ENCODE peak calls at places on chromosomes 6 and 20, in six cellular contexts. One of them, this sample, is unnamed. For H3K9me3, the result is how much of the 10 kb centered on the place peaks cover.

GRCh38 chr20:6671829-6672228 is 95.7 kb upstream of the BMP2 start:
- DNase-seq in heart right ventricle: no peak
- DNase-seq in small intestine: no peak
- DNase-seq in iPS DF 6.9: no peak
- DNase-seq in gastrocnemius medialis: no peak
- DNase-seq in cardiac muscle cell: no peak
- DNase-seq in this sample: no peak

GRCh38 chr6:144104898-144105487 is 9.6 kb upstream of the SF3B5 start:
- DNase-seq in cardiac muscle cell: peak
- DNase-seq in gastrocnemius medialis: no peak
- DNase-seq in iPS DF 6.9: no peak
- DNase-seq in heart right ventricle: no peak
- DNase-seq in small intestine: peak
- DNase-seq in this sample: peak

GRCh38 chr6:169792306-169793015 is 41.0 kb downstream of the ERMARD start:
- DNase-seq in cardiac muscle cell: no peak
- DNase-seq in heart right ventricle: no peak
- DNase-seq in gastrocnemius medialis: no peak
- DNase-seq in small intestine: no peak
- DNase-seq in iPS DF 6.9: no peak
- DNase-seq in this sample: peak

GRCh38 chr6:132130530-132131298 is 179.5 kb upstream of the CCN2 start:
- DNase-seq in gastrocnemius medialis: peak
- DNase-seq in iPS DF 6.9: no peak
- DNase-seq in cardiac muscle cell: peak
- DNase-seq in small intestine: no peak
- DNase-seq in heart right ventricle: peak
- DNase-seq in this sample: peak

GRCh38 chr20:57479196-57479595 is 45.7 kb downstream of the CTCFL start:
- DNase-seq in heart right ventricle: no peak
- DNase-seq in gastrocnemius medialis: no peak
- DNase-seq in iPS DF 6.9: no peak
- DNase-seq in cardiac muscle cell: no peak
- DNase-seq in small intestine: no peak
- DNase-seq in this sample: no peak

GRCh38 chr6:168968228-168968627 is 285.4 kb downstream of the THBS2 start:
- DNase-seq in iPS DF 6.9: no peak
- DNase-seq in small intestine: peak
- DNase-seq in heart right ventricle: no peak
- DNase-seq in cardiac muscle cell: peak
- DNase-seq in gastrocnemius medialis: peak
- DNase-seq in this sample: peak

GRCh38 chr20:51272392-51272791 is 249.5 kb upstream of the KCNG1 start:
- DNase-seq in heart right ventricle: no peak
- DNase-seq in gastrocnemius medialis: peak
- DNase-seq in iPS DF 6.9: no peak
- DNase-seq in cardiac muscle cell: peak
- DNase-seq in small intestine: no peak
- DNase-seq in this sample: no peak

GRCh38 chr6:128403618-128404444 is 116.6 kb downstream of the PTPRK start:
- DNase-seq in small intestine: no peak
- DNase-seq in heart right ventricle: no peak
- DNase-seq in iPS DF 6.9: no peak
- DNase-seq in gastrocnemius medialis: no peak
- DNase-seq in cardiac muscle cell: no peak
- DNase-seq in this sample: no peak

GRCh38 chr6:132270745-132271414 is 130.4 kb downstream of the MOXD1 start:
- DNase-seq in heart right ventricle: no peak
- DNase-seq in gastrocnemius medialis: no peak
- DNase-seq in iPS DF 6.9: no peak
- DNase-seq in cardiac muscle cell: no peak
- DNase-seq in small intestine: peak
- DNase-seq in this sample: no peak

GRCh38 chr6:167789358-167789757 is 37.4 kb upstream of the AFDN start:
- DNase-seq in small intestine: no peak
- DNase-seq in iPS DF 6.9: no peak
- DNase-seq in heart right ventricle: no peak
- DNase-seq in cardiac muscle cell: no peak
- DNase-seq in gastrocnemius medialis: no peak
- DNase-seq in this sample: no peak

GRCh38 chr20:47785321-47785899 is at the start of gene SULF2:
- DNase-seq in small intestine: peak
- DNase-seq in iPS DF 6.9: no peak
- DNase-seq in heart right ventricle: peak
- DNase-seq in cardiac muscle cell: peak
- DNase-seq in gastrocnemius medialis: no peak
- DNase-seq in this sample: no peak

GRCh38 chr6:87293526-87293925 is 28.9 kb upstream of the SMIM8 start:
- DNase-seq in cardiac muscle cell: no peak
- DNase-seq in small intestine: no peak
- DNase-seq in gastrocnemius medialis: no peak
- DNase-seq in heart right ventricle: no peak
- DNase-seq in iPS DF 6.9: no peak
- DNase-seq in this sample: no peak

GRCh38 chr6:105484238-105485161 is 81.6 kb upstream of the PREP start:
- DNase-seq in cardiac muscle cell: peak
- DNase-seq in heart right ventricle: no peak
- DNase-seq in iPS DF 6.9: no peak
- DNase-seq in gastrocnemius medialis: no peak
- DNase-seq in small intestine: peak
- DNase-seq in this sample: no peak

GRCh38 chr20:64177787-64178186 is 13.5 kb downstream of the MYT1 start:
- DNase-seq in gastrocnemius medialis: no peak
- DNase-seq in heart right ventricle: no peak
- DNase-seq in small intestine: no peak
- DNase-seq in cardiac muscle cell: no peak
- DNase-seq in iPS DF 6.9: no peak
- DNase-seq in this sample: no peak

GRCh38 chr6:156919370-156919769 is 142.2 kb downstream of the ARID1B start:
- DNase-seq in gastrocnemius medialis: no peak
- DNase-seq in iPS DF 6.9: no peak
- DNase-seq in cardiac muscle cell: no peak
- DNase-seq in small intestine: no peak
- DNase-seq in heart right ventricle: no peak
- DNase-seq in this sample: no peak

GRCh38 chr6:82832811-82833210 is 232.8 kb downstream of the UBE3D start:
- DNase-seq in heart right ventricle: no peak
- DNase-seq in small intestine: no peak
- DNase-seq in gastrocnemius medialis: no peak
- DNase-seq in cardiac muscle cell: no peak
- DNase-seq in iPS DF 6.9: no peak
- DNase-seq in this sample: no peak

GRCh38 chr6:41695825-41696224 is 39.6 kb downstream of the TFEB start:
- DNase-seq in gastrocnemius medialis: no peak
- DNase-seq in iPS DF 6.9: no peak
- DNase-seq in heart right ventricle: no peak
- DNase-seq in small intestine: no peak
- DNase-seq in cardiac muscle cell: no peak
- DNase-seq in this sample: no peak

GRCh38 chr6:33504486-33504885 is 50.1 kb downstream of the ZBTB9 start:
- DNase-seq in small intestine: no peak
- DNase-seq in gastrocnemius medialis: no peak
- DNase-seq in iPS DF 6.9: no peak
- DNase-seq in cardiac muscle cell: no peak
- DNase-seq in heart right ventricle: no peak
- DNase-seq in this sample: no peak

GRCh38 chr6:159455700-159456274 is 237.3 kb downstream of the SOD2 start:
- DNase-seq in gastrocnemius medialis: no peak
- DNase-seq in heart right ventricle: no peak
- DNase-seq in small intestine: no peak
- DNase-seq in iPS DF 6.9: no peak
- DNase-seq in cardiac muscle cell: no peak
- DNase-seq in this sample: no peak

GRCh38 chr20:32031007-32031958 is 20.8 kb upstream of the HCK start:
- DNase-seq in small intestine: peak
- DNase-seq in iPS DF 6.9: peak
- DNase-seq in cardiac muscle cell: peak
- DNase-seq in heart right ventricle: peak
- DNase-seq in gastrocnemius medialis: peak
- DNase-seq in this sample: peak

GRCh38 chr6:1176595-1176994 is 135.3 kb upstream of the FOXQ1 start:
- DNase-seq in heart right ventricle: no peak
- DNase-seq in iPS DF 6.9: no peak
- DNase-seq in small intestine: no peak
- DNase-seq in cardiac muscle cell: no peak
- DNase-seq in gastrocnemius medialis: no peak
- DNase-seq in this sample: no peak

GRCh38 chr6:137547186-137547585 is 53.0 kb upstream of the OLIG3 start:
- DNase-seq in gastrocnemius medialis: no peak
- DNase-seq in cardiac muscle cell: no peak
- DNase-seq in iPS DF 6.9: no peak
- DNase-seq in heart right ventricle: no peak
- DNase-seq in small intestine: no peak
- DNase-seq in this sample: no peak

GRCh38 chr6:72246926-72247325 is 360.6 kb downstream of the RIMS1 start:
- DNase-seq in gastrocnemius medialis: no peak
- DNase-seq in iPS DF 6.9: peak
- DNase-seq in small intestine: no peak
- DNase-seq in cardiac muscle cell: peak
- DNase-seq in heart right ventricle: no peak
- DNase-seq in this sample: no peak

GRCh38 chr6:28983838-28984237 is 21.3 kb downstream of the ZNF311 start:
- DNase-seq in gastrocnemius medialis: no peak
- DNase-seq in heart right ventricle: no peak
- DNase-seq in small intestine: no peak
- DNase-seq in cardiac muscle cell: no peak
- DNase-seq in iPS DF 6.9: no peak
- DNase-seq in this sample: no peak

GRCh38 chr6:43965628-43966373 is 161.5 kb downstream of the MRPL14 start:
- DNase-seq in cardiac muscle cell: no peak
- DNase-seq in iPS DF 6.9: no peak
- DNase-seq in gastrocnemius medialis: no peak
- DNase-seq in small intestine: no peak
- DNase-seq in heart right ventricle: no peak
- DNase-seq in this sample: no peak

GRCh38 chr20:49286689-49287551 is 9.1 kb upstream of the ZNFX1 start:
- DNase-seq in gastrocnemius medialis: no peak
- DNase-seq in iPS DF 6.9: no peak
- DNase-seq in small intestine: peak
- DNase-seq in heart right ventricle: no peak
- DNase-seq in cardiac muscle cell: no peak
- DNase-seq in this sample: no peak
- H3K9me3 ChIP-seq in gastrocnemius medialis: under half
- H3K9me3 ChIP-seq in iPS DF 6.9: under half
- H3K9me3 ChIP-seq in small intestine: under half
- H3K9me3 ChIP-seq in heart right ventricle: half or more
- H3K9me3 ChIP-seq in cardiac muscle cell: under half
- H3K9me3 ChIP-seq in this sample: under half

GRCh38 chr20:53679597-53680309 is 86.1 kb upstream of the ZNF217 start:
- DNase-seq in gastrocnemius medialis: no peak
- DNase-seq in heart right ventricle: no peak
- DNase-seq in cardiac muscle cell: no peak
- DNase-seq in iPS DF 6.9: no peak
- DNase-seq in small intestine: no peak
- DNase-seq in this sample: no peak

GRCh38 chr20:53678315-53678989 is 84.8 kb upstream of the ZNF217 start:
- DNase-seq in iPS DF 6.9: no peak
- DNase-seq in cardiac muscle cell: peak
- DNase-seq in heart right ventricle: no peak
- DNase-seq in gastrocnemius medialis: no peak
- DNase-seq in small intestine: no peak
- DNase-seq in this sample: no peak

GRCh38 chr20:53677447-53678314 is 84.0 kb upstream of the ZNF217 start:
- DNase-seq in small intestine: peak
- DNase-seq in gastrocnemius medialis: no peak
- DNase-seq in heart right ventricle: no peak
- DNase-seq in iPS DF 6.9: no peak
- DNase-seq in cardiac muscle cell: peak
- DNase-seq in this sample: no peak

GRCh38 chr20:53676987-53677386 is 83.3 kb upstream of the ZNF217 start:
- DNase-seq in heart right ventricle: no peak
- DNase-seq in small intestine: no peak
- DNase-seq in cardiac muscle cell: no peak
- DNase-seq in iPS DF 6.9: no peak
- DNase-seq in gastrocnemius medialis: no peak
- DNase-seq in this sample: no peak

GRCh38 chr20:53678990-53679596 is 85.5 kb upstream of the ZNF217 start:
- DNase-seq in iPS DF 6.9: no peak
- DNase-seq in heart right ventricle: no peak
- DNase-seq in gastrocnemius medialis: no peak
- DNase-seq in cardiac muscle cell: peak
- DNase-seq in small intestine: no peak
- DNase-seq in this sample: no peak
- H3K27ac ChIP-seq in iPS DF 6.9: no peak
- H3K27ac ChIP-seq in heart right ventricle: peak
- H3K27ac ChIP-seq in gastrocnemius medialis: no peak
- H3K27ac ChIP-seq in cardiac muscle cell: peak
- H3K27ac ChIP-seq in small intestine: no peak
- H3K27ac ChIP-seq in this sample: no peak

GRCh38 chr6:89567635-89568390 is 70.7 kb downstream of the LYRM2 start:
- DNase-seq in cardiac muscle cell: no peak
- DNase-seq in gastrocnemius medialis: no peak
- DNase-seq in small intestine: no peak
- DNase-seq in heart right ventricle: no peak
- DNase-seq in iPS DF 6.9: no peak
- DNase-seq in this sample: no peak
- H3K4me3 ChIP-seq in cardiac muscle cell: no peak
- H3K4me3 ChIP-seq in gastrocnemius medialis: no peak
- H3K4me3 ChIP-seq in small intestine: no peak
- H3K4me3 ChIP-seq in heart right ventricle: no peak
- H3K4me3 ChIP-seq in iPS DF 6.9: no peak
- H3K4me3 ChIP-seq in this sample: no peak

GRCh38 chr6:37972994-37973757 is 153.6 kb downstream of the ZFAND3 start:
- DNase-seq in iPS DF 6.9: no peak
- DNase-seq in gastrocnemius medialis: no peak
- DNase-seq in small intestine: no peak
- DNase-seq in heart right ventricle: no peak
- DNase-seq in cardiac muscle cell: peak
- DNase-seq in this sample: no peak
- H3K9me3 ChIP-seq in iPS DF 6.9: under half
- H3K9me3 ChIP-seq in gastrocnemius medialis: under half
- H3K9me3 ChIP-seq in small intestine: under half
- H3K9me3 ChIP-seq in heart right ventricle: under half
- H3K9me3 ChIP-seq in cardiac muscle cell: under half
- H3K9me3 ChIP-seq in this sample: under half

DNA sequence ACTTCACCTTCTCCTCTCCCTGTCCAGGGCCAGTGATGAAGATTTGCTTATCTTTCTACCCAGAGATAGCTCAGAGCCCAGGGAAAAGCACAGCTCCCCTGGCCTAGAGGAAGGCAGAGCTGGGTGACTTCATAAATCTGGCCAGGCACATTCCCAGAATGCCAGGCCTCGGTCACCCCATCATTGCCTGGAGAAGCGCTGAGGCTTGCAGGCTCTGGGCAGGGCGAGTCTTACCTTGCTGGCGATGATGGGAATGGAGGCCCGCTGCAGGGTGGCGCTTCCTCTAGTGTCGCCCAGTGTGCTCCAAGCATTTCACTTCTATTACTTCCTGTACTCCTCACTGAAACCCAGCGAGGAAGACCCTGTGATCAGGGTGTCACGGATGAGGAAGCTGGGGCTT is 60.1 kb downstream of the DAAM2 start:
- DNase-seq in gastrocnemius medialis: no peak
- DNase-seq in cardiac muscle cell: no peak
- DNase-seq in small intestine: no peak
- DNase-seq in heart right ventricle: no peak
- DNase-seq in iPS DF 6.9: no peak
- DNase-seq in this sample: no peak
- H3K27ac ChIP-seq in gastrocnemius medialis: peak
- H3K27ac ChIP-seq in cardiac muscle cell: no peak
- H3K27ac ChIP-seq in small intestine: peak
- H3K27ac ChIP-seq in heart right ventricle: no peak
- H3K27ac ChIP-seq in iPS DF 6.9: no peak
- H3K27ac ChIP-seq in this sample: no peak

GRCh38 chr6:81606965-81607381 is 145.5 kb downstream of the TENT5A start:
- DNase-seq in cardiac muscle cell: no peak
- DNase-seq in small intestine: no peak
- DNase-seq in iPS DF 6.9: no peak
- DNase-seq in heart right ventricle: no peak
- DNase-seq in gastrocnemius medialis: no peak
- DNase-seq in this sample: no peak
- H3K4me3 ChIP-seq in cardiac muscle cell: no peak
- H3K4me3 ChIP-seq in small intestine: no peak
- H3K4me3 ChIP-seq in iPS DF 6.9: no peak
- H3K4me3 ChIP-seq in heart right ventricle: no peak
- H3K4me3 ChIP-seq in gastrocnemius medialis: no peak
- H3K4me3 ChIP-seq in this sample: no peak